ENCODE peak calls at places on chromosomes 4 and X, in six cellular contexts. One of them, this sample, is unnamed.

GRCh38 chrX:130145123-130145522 is 20.5 kb downstream of the AIFM1 start:
- DNase-seq in RWPE1: no peak
- DNase-seq in fibroblast of lung: no peak
- DNase-seq in cardiac muscle cell: no peak
- DNase-seq in AG10803: no peak
- DNase-seq in fibroblast of the aortic adventitia: no peak
- DNase-seq in this sample: no peak

GRCh38 chrX:101460669-101461068 is 24.6 kb upstream of the ARMCX4 start:
- DNase-seq in RWPE1: no peak
- DNase-seq in fibroblast of lung: no peak
- DNase-seq in cardiac muscle cell: no peak
- DNase-seq in AG10803: no peak
- DNase-seq in fibroblast of the aortic adventitia: no peak
- DNase-seq in this sample: no peak

GRCh38 chr4:75180790-75181776 is 248.2 kb downstream of the PARM1 start:
- DNase-seq in RWPE1: no peak
- DNase-seq in fibroblast of lung: no peak
- DNase-seq in cardiac muscle cell: peak; percentile 2
- DNase-seq in AG10803: peak; percentile 1
- DNase-seq in fibroblast of the aortic adventitia: peak; percentile 4
- DNase-seq in this sample: no peak

GRCh38 chr4:85084371-85085170 is 118.1 kb upstream of the WDFY3 start:
- DNase-seq in RWPE1: peak; percentile 27
- DNase-seq in fibroblast of lung: peak; percentile 61
- DNase-seq in cardiac muscle cell: peak; percentile 87
- DNase-seq in AG10803: peak; percentile 78
- DNase-seq in fibroblast of the aortic adventitia: peak; percentile 86
- DNase-seq in this sample: no peak

GRCh38 chr4:149056615-149057014 is 614.4 kb upstream of the NR3C2 start:
- DNase-seq in RWPE1: no peak
- DNase-seq in fibroblast of lung: no peak
- DNase-seq in cardiac muscle cell: no peak
- DNase-seq in AG10803: no peak
- DNase-seq in fibroblast of the aortic adventitia: no peak
- DNase-seq in this sample: no peak

GRCh38 chrX:15675490-15675921 is 10.9 kb upstream of the CLTRN start:
- DNase-seq in RWPE1: peak; percentile 70
- DNase-seq in fibroblast of lung: no peak
- DNase-seq in cardiac muscle cell: peak; percentile 77
- DNase-seq in AG10803: no peak
- DNase-seq in fibroblast of the aortic adventitia: no peak
- DNase-seq in this sample: peak; percentile 89

GRCh38 chr4:113539408-113539807 is 222.1 kb downstream of the CAMK2D start:
- DNase-seq in RWPE1: no peak
- DNase-seq in fibroblast of lung: peak; percentile 86
- DNase-seq in cardiac muscle cell: peak; percentile 27
- DNase-seq in AG10803: peak; percentile 59
- DNase-seq in fibroblast of the aortic adventitia: peak; percentile 68
- DNase-seq in this sample: no peak

GRCh38 chrX:16869393-16870094 is 618 bp downstream of the RBBP7 start:
- DNase-seq in RWPE1: peak; percentile 5
- DNase-seq in fibroblast of lung: no peak
- DNase-seq in cardiac muscle cell: peak; percentile 32
- DNase-seq in AG10803: peak; percentile 32
- DNase-seq in fibroblast of the aortic adventitia: no peak
- DNase-seq in this sample: peak; percentile 30

GRCh38 chrX:2574271-2574670 is 73.5 kb upstream of the DHRSX start:
- DNase-seq in RWPE1: no peak
- DNase-seq in fibroblast of lung: no peak
- DNase-seq in cardiac muscle cell: no peak
- DNase-seq in AG10803: no peak
- DNase-seq in fibroblast of the aortic adventitia: no peak
- DNase-seq in this sample: no peak

GRCh38 chr4:37803348-37803973 is 23.0 kb upstream of the PGM2 start:
- DNase-seq in RWPE1: peak; percentile 36
- DNase-seq in fibroblast of lung: peak; percentile 50
- DNase-seq in cardiac muscle cell: peak; percentile 78
- DNase-seq in AG10803: peak; percentile 65
- DNase-seq in fibroblast of the aortic adventitia: peak; percentile 80
- DNase-seq in this sample: no peak

GRCh38 chr4:25177147-25177546 is 16.9 kb upstream of the SEPSECS start:
- DNase-seq in RWPE1: no peak
- DNase-seq in fibroblast of lung: no peak
- DNase-seq in cardiac muscle cell: no peak
- DNase-seq in AG10803: no peak
- DNase-seq in fibroblast of the aortic adventitia: no peak
- DNase-seq in this sample: no peak

GRCh38 chr4:96352051-96352517 is 512.2 kb downstream of the PDHA2 start:
- DNase-seq in RWPE1: peak; percentile 24
- DNase-seq in fibroblast of lung: peak; percentile 25
- DNase-seq in cardiac muscle cell: peak; percentile 72
- DNase-seq in AG10803: no peak
- DNase-seq in fibroblast of the aortic adventitia: no peak
- DNase-seq in this sample: no peak

GRCh38 chrX:108221481-108221880 is 129.9 kb downstream of the ATG4A start:
- DNase-seq in RWPE1: no peak
- DNase-seq in fibroblast of lung: no peak
- DNase-seq in cardiac muscle cell: no peak
- DNase-seq in AG10803: no peak
- DNase-seq in fibroblast of the aortic adventitia: peak; percentile 31
- DNase-seq in this sample: no peak